ENCODE peak calls at places on chromosomes 3 and 15, in four cellular contexts. S, K, I and H are unnamed samples.
A peak's percentile ranks its signal among the peaks of the same experiment; 100 is the strongest.

GRCh38 chr15:56064152-56064551 is 70.7 kb upstream of the NEDD4 start:
- DNase-seq in S (no peak), K (no peak), I (no peak), H (no peak)

GRCh38 chr3:178343433-178344038 is 192.7 kb upstream of the KCNMB2 start:
- DNase-seq in S (no peak), K (no peak), I (no peak), H (no peak)

GRCh38 chr3:52712291-52713212 is 6.6 kb downstream of the SPCS1 start:
- DNase-seq in S (no peak), K (no peak), I (no peak), H (no peak)

GRCh38 chr3:24529210-24529609 is 34.6 kb upstream of the THRB start:
- DNase-seq in S (no peak), K (no peak), I (no peak), H (no peak)

GRCh38 chr3:161339517-161340500 is 31.5 kb downstream of the SPTSSB start:
- DNase-seq in S (no peak), K (no peak), I (peak; percentile 28), H (no peak)

GRCh38 chr15:40246496-40247275 is 7.8 kb downstream of the PAK6 start:
- DNase-seq in S (no peak), K (no peak), I (no peak), H (no peak)

GRCh38 chr15:68997050-68997449 is 17.4 kb upstream of the NOX5 start:
- DNase-seq in S (no peak), K (no peak), I (no peak), H (no peak)

GRCh38 chr3:103977417-103977816 is 1389.3 kb upstream of the ALCAM start:
- DNase-seq in S (no peak), K (no peak), I (peak; percentile 13), H (no peak)

GRCh38 chr3:4633078-4634004 is 140.2 kb downstream of the ITPR1 start:
- DNase-seq in S (peak; percentile 35), K (peak; percentile 72), I (peak; percentile 75), H (no peak)

GRCh38 chr3:152511904-152512303 is 243.2 kb downstream of the MBNL1 start:
- DNase-seq in S (no peak), K (no peak), I (no peak), H (no peak)

GRCh38 chr15:66294932-66295235 is 1.5 kb downstream of the DIS3L start:
- DNase-seq in S (no peak), K (peak; percentile 55), I (peak; percentile 67), H (no peak)

GRCh38 chr3:172155880-172156279 is 116.5 kb downstream of the FNDC3B start:
- DNase-seq in S (no peak), K (no peak), I (no peak), H (no peak)

GRCh38 chr15:77251662-77252061 is 168.2 kb downstream of the PEAK1 start:
- DNase-seq in S (peak; percentile 20), K (peak; percentile 49), I (peak; percentile 23), H (peak; percentile 47)

GRCh38 chr3:50652709-50653108 is 22.0 kb upstream of the DOCK3 start:
- DNase-seq in S (no peak), K (peak; percentile 8), I (no peak), H (peak; percentile 71)

GRCh38 chr3:9151240-9151639 is 98.2 kb downstream of the SRGAP3 start:
- DNase-seq in S (no peak), K (no peak), I (no peak), H (no peak)

GRCh38 chr3:9147215-9147895 is 102.1 kb downstream of the SRGAP3 start:
- DNase-seq in S (no peak), K (no peak), I (no peak), H (no peak)

GRCh38 chr3:9146367-9147071 is 102.9 kb downstream of the SRGAP3 start:
- DNase-seq in S (no peak), K (no peak), I (no peak), H (no peak)

GRCh38 chr3:9149566-9149965 is 99.9 kb downstream of the SRGAP3 start:
- DNase-seq in S (no peak), K (no peak), I (no peak), H (no peak)

GRCh38 chr3:9147896-9148267 is 101.6 kb downstream of the SRGAP3 start:
- DNase-seq in S (no peak), K (no peak), I (no peak), H (no peak)
- H4K8ac ChIP-seq in S (no peak overlapping the region), K (no peak overlapping the region), I (no peak overlapping the region), H (no peak overlapping the region)

GRCh38 chr3:45558431-45558830 is 36.1 kb upstream of the LIMD1 start:
- DNase-seq in S (no peak), K (no peak), I (peak; percentile 37), H (no peak)

GRCh38 chr3:45557886-45558285 is 36.7 kb upstream of the LIMD1 start:
- DNase-seq in S (no peak), K (no peak), I (no peak), H (no peak)

GRCh38 chr3:45559560-45560118 is 34.9 kb upstream of the LIMD1 start:
- DNase-seq in S (no peak), K (no peak), I (no peak), H (no peak)

GRCh38 chr3:45562027-45562426 is 32.5 kb upstream of the LIMD1 start:
- DNase-seq in S (no peak), K (no peak), I (no peak), H (no peak)

GRCh38 chr3:45560270-45561020 is 34.1 kb upstream of the LIMD1 start:
- DNase-seq in S (no peak), K (peak; percentile 42), I (peak; percentile 56), H (no peak)
- H3K4me1 ChIP-seq in S (no peaks in the 10 kb centered on the region), K (peaks cover 6% of the 10 kb centered on the region), I (no peaks in the 10 kb centered on the region), H (no peaks in the 10 kb centered on the region)

GRCh38 chr3:151085889-151086483 is 522 bp downstream of the MED12L start:
- DNase-seq in S (peak; percentile 57), K (no peak), I (peak; percentile 31), H (peak; percentile 58)
- H4K8ac ChIP-seq in S (no peak overlapping the region), K (no peak overlapping the region), I (no peak overlapping the region), H (no peak overlapping the region)

GRCh38 chr3:49026536-49026935 is 2.7 kb downstream of the IMPDH2 start:
- DNase-seq in S (no peak), K (no peak), I (no peak), H (no peak)
- H3K4me1 ChIP-seq in S (peaks cover 14% of the 10 kb centered on the region), K (peaks cover 5% of the 10 kb centered on the region), I (peaks cover 17% of the 10 kb centered on the region), H (no peaks in the 10 kb centered on the region)

DNA sequence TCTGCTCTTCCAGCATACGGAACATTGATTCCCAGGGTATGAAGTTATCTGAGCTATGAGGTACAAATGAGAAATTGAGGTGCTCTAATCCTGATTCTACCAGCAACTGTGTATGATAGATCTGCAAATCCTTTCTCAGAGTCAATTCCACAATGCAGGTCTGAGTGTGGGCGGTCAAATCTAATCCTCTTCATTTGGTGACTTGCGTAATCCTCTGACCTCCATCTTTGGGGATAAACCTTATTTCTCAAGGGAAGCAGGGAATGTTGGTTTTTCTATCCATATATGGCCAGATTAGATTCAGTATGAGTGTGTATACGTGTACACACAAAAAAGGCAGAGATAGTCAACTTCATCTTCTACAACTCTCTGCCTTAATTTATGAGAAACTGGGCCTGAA is 348.4 kb upstream of the IL12A start:
- DNase-seq in S (no peak), K (no peak), I (no peak), H (no peak)
- H4K8ac ChIP-seq in S (no peak overlapping the region), K (no peak overlapping the region), I (no peak overlapping the region), H (no peak overlapping the region)

GRCh38 chr15:35693286-35693685 is 147.3 kb upstream of the DPH6 start:
- DNase-seq in S (no peak), K (peak; percentile 61), I (no peak), H (no peak)

GRCh38 chr15:35692256-35692867 is 146.4 kb upstream of the DPH6 start:
- DNase-seq in S (no peak), K (no peak), I (no peak), H (no peak)

GRCh38 chr15:35696767-35697231 is 150.8 kb upstream of the DPH6 start:
- DNase-seq in S (no peak), K (peak; percentile 93), I (peak; percentile 85), H (no peak)

GRCh38 chr15:35693887-35694286 is 147.9 kb upstream of the DPH6 start:
- DNase-seq in S (no peak), K (no peak), I (no peak), H (no peak)

DNA sequence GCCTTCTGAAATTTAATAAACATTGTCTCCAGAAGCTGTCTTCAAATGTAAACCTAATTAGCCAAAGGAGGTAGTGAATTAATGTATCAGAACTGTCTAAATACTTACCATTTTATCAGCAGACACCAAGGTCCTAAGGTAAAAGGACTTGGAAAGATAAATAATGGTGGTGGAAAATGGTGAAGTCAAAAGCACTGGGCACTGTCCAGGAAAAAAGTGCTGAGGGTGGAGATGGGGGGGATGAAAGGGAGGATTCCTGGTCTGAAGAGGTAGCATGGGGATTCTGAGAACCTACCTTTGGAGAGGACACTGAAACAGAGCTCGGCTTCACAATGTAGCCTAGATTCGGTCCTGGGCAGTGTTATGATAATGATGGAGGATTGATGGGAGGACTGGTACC is 149.0 kb upstream of the DPH6 start:
- DNase-seq in S (no peak), K (no peak), I (no peak), H (no peak)
- H3K4me1 ChIP-seq in S (peaks cover 6% of the 10 kb centered on the region), K (peaks cover 17% of the 10 kb centered on the region), I (peaks cover 6% of the 10 kb centered on the region), H (peaks cover 5% of the 10 kb centered on the region)

GRCh38 chr15:75776075-75776443 is 63.4 kb upstream of the CSPG4 start:
- DNase-seq in S (no peak), K (peak; percentile 54), I (peak; percentile 75), H (no peak)

GRCh38 chr15:75779504-75779903 is 63.7 kb upstream of the UBE2Q2 start:
- DNase-seq in S (no peak), K (no peak), I (no peak), H (no peak)

DNA sequence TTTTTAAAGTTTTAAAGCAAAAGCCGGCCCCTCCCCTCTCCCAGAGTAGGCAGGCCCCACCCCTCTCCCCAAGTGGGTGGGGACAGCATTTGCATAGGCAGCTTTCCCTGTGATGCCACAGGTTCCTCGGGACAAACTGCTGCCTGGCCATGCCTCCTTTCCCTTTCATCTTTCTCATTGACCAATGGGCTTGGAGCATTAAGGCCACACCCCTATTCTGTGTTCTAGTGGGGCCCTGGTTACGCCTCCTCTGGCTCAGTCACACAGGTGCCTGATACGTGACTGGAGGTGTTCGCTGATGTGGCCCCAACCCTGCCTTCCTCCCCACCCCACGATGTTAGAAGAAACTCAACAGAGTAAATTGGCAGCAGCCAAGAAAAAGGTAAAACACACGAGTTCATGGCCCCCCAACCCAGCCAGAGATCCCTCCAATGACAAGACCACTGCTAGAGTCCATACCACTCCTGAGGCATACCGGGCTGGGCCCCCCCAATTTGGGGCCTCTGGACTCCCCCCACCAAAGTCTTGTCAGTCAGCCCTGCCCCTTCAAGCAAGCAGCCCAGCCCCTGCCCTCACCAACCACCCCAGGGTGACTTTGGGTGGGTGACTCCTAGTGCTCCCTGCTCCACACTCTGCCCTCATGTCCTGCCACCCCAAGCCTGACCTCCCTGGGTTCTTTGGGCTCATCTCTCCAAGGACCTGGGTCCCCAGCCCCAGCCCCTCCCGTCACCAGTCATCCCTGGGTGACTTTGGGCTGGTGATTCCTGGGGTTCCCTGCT is 62.8 kb upstream of the CSPG4 start:
- DNase-seq in S (no peak), K (no peak), I (peak; percentile 12), H (peak; percentile 88)
- H4K8ac ChIP-seq in S (no peak overlapping the region), K (no peak overlapping the region), I (peak overlapping the region; percentile 8), H (no peak overlapping the region)

GRCh38 chr15:84911879-84912660 is 27.6 kb downstream of the SLC28A1 start:
- DNase-seq in S (no peak), K (peak; percentile 99), I (peak; percentile 91), H (no peak)
- H3K4me1 ChIP-seq in S (no peaks in the 10 kb centered on the region), K (peaks cover 20% of the 10 kb centered on the region), I (peaks cover 34% of the 10 kb centered on the region), H (no peaks in the 10 kb centered on the region)

GRCh38 chr3:124772081-124772831 is 42.0 kb downstream of the UMPS start:
- DNase-seq in S (no peak), K (peak; percentile 70), I (peak; percentile 90), H (no peak)
- H4K8ac ChIP-seq in S (no peak overlapping the region), K (no peak overlapping the region), I (no peak overlapping the region), H (no peak overlapping the region)